ENCODE peak calls at places on chromosome 3, in seven cellular contexts. K, A, D, B, W, X and E are unnamed samples.

GRCh38 chr3:142977399-142977728 is 13.9 kb upstream of the PAQR9 start:
- DNase-seq in K (no peak), A (no peak), D (no peak), B (no peak), W (no peak), X (no peak), E (no peak)

GRCh38 chr3:45574067-45574494 is 20.5 kb upstream of the LIMD1 start:
- DNase-seq in K (no peak), A (no peak), D (no peak), B (no peak), W (no peak), X (no peak), E (peak)

GRCh38 chr3:182327196-182327681 is 466.1 kb upstream of the ATP11B start:
- DNase-seq in K (no peak), A (no peak), D (no peak), B (no peak), W (no peak), X (no peak), E (no peak)

GRCh38 chr3:107249132-107249531 is 128.1 kb upstream of the CCDC54 start:
- DNase-seq in K (no peak), A (no peak), D (no peak), B (no peak), W (no peak), X (no peak), E (no peak)

GRCh38 chr3:170367797-170368196 is 10.3 kb downstream of the SKIL start:
- DNase-seq in K (no peak), A (no peak), D (no peak), B (no peak), W (no peak), X (no peak), E (no peak)

GRCh38 chr3:125146601-125147490 is 65.7 kb downstream of the SLC12A8 start:
- DNase-seq in K (no peak), A (peak), D (no peak), B (no peak), W (no peak), X (no peak), E (peak)

GRCh38 chr3:63556401-63556800 is 96.1 kb upstream of the SNTN start:
- DNase-seq in K (no peak), A (no peak), D (no peak), B (no peak), W (no peak), X (no peak), E (no peak)

GRCh38 chr3:139537325-139537724 is 2.2 kb downstream of the RBP1 start:
- DNase-seq in K (no peak), A (no peak), D (peak), B (no peak), W (no peak), X (peak), E (no peak)

GRCh38 chr3:101229681-101230080 is 90.7 kb downstream of the IMPG2 start:
- DNase-seq in K (peak), A (no peak), D (peak), B (no peak), W (no peak), X (no peak), E (no peak)

GRCh38 chr3:64028754-64029153 is 5.5 kb upstream of the PSMD6 start:
- DNase-seq in K (no peak), A (no peak), D (no peak), B (no peak), W (no peak), X (no peak), E (no peak)

GRCh38 chr3:159627229-159627628 is 361.4 kb upstream of the IL12A start:
- DNase-seq in K (no peak), A (no peak), D (no peak), B (no peak), W (no peak), X (no peak), E (no peak)

GRCh38 chr3:46538803-46539442 is 27.2 kb downstream of the LRRC2 start:
- DNase-seq in K (peak), A (peak), D (peak), B (peak), W (no peak), X (no peak), E (peak)

GRCh38 chr3:26074080-26074479 is 284.2 kb downstream of the OXSM start:
- DNase-seq in K (no peak), A (no peak), D (no peak), B (no peak), W (no peak), X (no peak), E (no peak)

GRCh38 chr3:30313840-30314239 is 292.6 kb upstream of the TGFBR2 start:
- DNase-seq in K (no peak), A (no peak), D (no peak), B (no peak), W (no peak), X (no peak), E (no peak)

GRCh38 chr3:99418209-99418635 is 220.2 kb upstream of the COL8A1 start:
- DNase-seq in K (no peak), A (no peak), D (no peak), B (no peak), W (no peak), X (no peak), E (peak)

DNA sequence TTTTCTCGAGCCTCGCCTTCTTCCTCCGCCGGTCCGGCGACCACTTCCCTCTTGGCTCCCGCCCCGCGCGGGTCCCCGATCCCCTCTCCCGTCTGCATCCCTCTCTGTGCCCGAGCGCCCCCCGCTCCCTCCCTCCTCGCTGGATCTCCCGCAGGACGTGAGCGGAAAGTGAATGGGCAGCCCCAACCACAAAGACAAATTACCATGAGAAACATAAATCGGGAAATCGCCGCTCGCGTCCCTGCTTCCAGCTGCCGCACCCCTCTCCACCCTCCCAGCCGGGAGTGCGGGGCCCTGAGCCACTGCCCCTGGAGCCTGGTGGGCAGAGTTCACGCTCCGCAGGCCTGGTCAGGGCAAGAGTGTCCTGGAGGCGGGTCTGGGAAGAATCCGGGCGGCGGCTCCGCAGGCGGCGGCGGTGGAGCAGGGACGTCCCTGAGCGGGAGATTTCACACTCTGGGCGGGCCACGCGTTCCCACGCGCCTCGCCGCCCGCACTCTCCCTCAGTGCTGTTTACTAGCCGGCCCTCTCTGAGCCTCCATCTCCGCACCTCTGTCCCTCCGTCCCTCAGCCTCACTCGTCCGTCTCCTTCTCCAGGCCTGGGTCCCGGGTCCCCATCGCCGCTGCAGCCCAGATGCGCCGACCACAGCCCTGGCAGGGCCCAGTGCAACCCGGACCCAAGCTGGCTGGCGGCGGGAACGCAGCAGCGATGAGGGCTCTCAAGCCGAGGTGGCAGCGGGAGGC is 842 bp downstream of the SEMA5B start:
- DNase-seq in K (no peak), A (peak), D (no peak), B (peak), W (no peak), X (peak), E (no peak)
- H3K4me3 ChIP-seq in K (peak), A (peak), D (peak), B (peak), W (peak), X (peak), E (no peak)

DNA sequence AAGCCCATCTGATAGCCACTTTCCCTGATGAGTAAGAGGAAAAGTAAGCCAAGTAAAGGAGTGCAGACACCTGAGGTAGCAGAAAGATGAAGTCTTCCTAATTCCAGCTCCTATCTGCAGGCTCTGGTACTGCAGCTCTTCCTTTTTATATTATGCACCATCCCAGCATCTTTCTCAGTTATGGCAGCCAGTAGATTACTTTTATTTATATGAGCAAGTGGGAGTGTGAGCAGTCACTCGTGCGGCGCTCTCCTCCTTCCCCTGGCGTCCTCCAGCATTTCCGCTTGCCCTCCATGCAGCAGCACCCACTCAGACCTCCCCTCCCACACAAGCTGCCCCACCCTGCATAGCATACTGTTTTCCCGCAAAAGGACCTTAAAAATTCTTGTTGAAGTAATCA is 465.9 kb upstream of the DPPA4 start:
- DNase-seq in K (no peak), A (no peak), D (no peak), B (no peak), W (no peak), X (no peak), E (no peak)
- TF ChIP-seq CTCF in K (peak), A (no peak), D (peak), B (peak), W (no peak), X (no peak), E (peak)

GRCh38 chr3:52023101-52023770 is 27.5 kb upstream of the RPL29 start:
- DNase-seq in K (no peak), A (no peak), D (no peak), B (no peak), W (no peak), X (no peak), E (no peak)
- H3K4me3 ChIP-seq in K (no peak), A (no peak), D (no peak), B (no peak), W (no peak), X (no peak), E (no peak)

GRCh38 chr3:190019840-190020239 is 100.9 kb downstream of the P3H2 start:
- DNase-seq in K (no peak), A (no peak), D (no peak), B (no peak), W (no peak), X (no peak), E (no peak)
- TF ChIP-seq CTCF in K (no peak), A (no peak), D (peak), B (no peak), W (no peak), X (no peak), E (peak)

DNA sequence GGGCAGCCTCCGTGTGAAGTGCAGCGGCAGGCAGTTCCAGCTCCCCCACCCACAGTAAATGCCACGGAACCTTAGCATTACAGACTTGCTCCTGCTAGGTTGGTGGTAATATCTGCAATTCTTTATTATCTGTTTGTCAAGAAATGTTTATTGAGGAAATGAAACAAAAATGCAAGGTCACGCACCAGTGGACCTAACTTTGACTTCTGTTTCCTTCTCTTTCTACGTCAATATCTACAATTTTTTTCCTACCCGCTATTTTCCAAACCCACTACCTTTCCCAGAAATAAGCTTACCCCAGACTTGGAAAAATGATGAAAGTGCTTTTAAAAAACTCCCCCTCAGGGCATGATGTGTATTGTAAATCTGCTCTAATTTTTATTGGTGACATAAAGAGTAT is 18.9 kb downstream of the ILDR1 start:
- DNase-seq in K (no peak), A (peak), D (no peak), B (no peak), W (no peak), X (no peak), E (peak)
- H3K4me3 ChIP-seq in K (no peak), A (no peak), D (no peak), B (no peak), W (no peak), X (no peak), E (peak)

GRCh38 chr3:65569845-65570405 is 468.8 kb downstream of the MAGI1 start:
- DNase-seq in K (no peak), A (no peak), D (no peak), B (no peak), W (no peak), X (no peak), E (no peak)
- TF ChIP-seq CTCF in K (peak), A (no peak), D (peak), B (no peak), W (no peak), X (no peak), E (no peak)

DNA sequence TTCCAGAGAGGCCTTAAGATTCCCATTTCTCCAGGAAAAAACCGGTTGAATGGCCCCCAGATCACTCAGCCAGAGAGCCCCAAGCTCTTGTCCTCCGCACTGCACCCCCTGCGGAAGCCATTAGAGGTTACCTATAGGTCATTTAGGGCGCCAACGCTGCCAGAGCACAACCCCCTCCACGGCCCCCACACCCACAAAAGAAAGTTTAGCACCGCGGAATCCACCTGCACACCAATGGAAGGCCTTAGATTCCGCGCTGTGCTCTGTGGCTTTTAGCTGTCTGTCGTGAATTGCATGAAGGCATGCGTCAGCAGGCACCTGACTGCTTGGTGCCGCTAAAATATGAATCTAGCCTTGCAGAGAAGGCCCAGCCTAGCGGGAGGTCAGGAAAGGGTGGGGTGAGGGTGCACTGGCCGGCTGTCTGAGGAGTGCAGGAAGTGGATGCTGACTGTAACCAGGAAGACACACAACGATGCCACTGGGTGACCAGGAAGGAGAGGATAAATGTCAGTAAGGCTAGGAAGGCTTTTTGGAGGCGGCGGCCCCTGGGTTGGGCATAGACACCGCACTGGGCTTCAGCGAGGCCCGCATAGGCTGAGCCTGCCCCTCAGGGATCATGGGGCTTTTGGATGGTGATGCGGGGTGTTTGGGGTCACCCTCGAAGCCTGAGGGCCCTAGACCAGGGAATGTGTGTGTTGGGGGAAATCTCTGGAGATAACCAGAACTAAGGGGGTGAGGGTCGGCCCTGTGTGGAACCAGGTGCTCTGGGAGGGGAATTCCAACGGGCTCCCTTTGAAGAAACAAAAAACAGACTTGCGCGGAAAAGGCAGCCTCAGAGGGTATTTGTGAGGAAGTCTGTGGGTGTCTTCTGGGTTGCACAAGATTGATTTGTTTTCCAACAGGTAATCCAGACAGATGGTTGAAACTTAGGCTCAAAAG is 964 bp upstream of the NUP210 start:
- DNase-seq in K (no peak), A (peak), D (no peak), B (peak), W (no peak), X (no peak), E (peak)
- H3K4me3 ChIP-seq in K (peak), A (no peak), D (no peak), B (peak), W (peak), X (no peak), E (peak)

GRCh38 chr3:165210132-165210531 is 13.9 kb upstream of the SLITRK3 start:
- DNase-seq in K (no peak), A (no peak), D (no peak), B (no peak), W (no peak), X (no peak), E (no peak)
- TF ChIP-seq CTCF in K (peak), A (peak), D (peak), B (no peak), W (no peak), X (peak), E (peak)

GRCh38 chr3:115624029-115624645 is 827 bp downstream of the GAP43 start:
- DNase-seq in K (no peak), A (no peak), D (no peak), B (no peak), W (no peak), X (no peak), E (no peak)
- H3K4me3 ChIP-seq in K (peak), A (no peak), D (peak), B (no peak), W (peak), X (no peak), E (no peak)

GRCh38 chr3:135514064-135514455 is 451.5 kb upstream of the PPP2R3A start:
- DNase-seq in K (no peak), A (no peak), D (no peak), B (no peak), W (no peak), X (no peak), E (no peak)
- TF ChIP-seq CTCF in K (no peak), A (no peak), D (no peak), B (no peak), W (no peak), X (no peak), E (no peak)